ENCODE peak calls at places on chromosomes 12 and 14, in six cellular contexts. One of them, this sample, is unnamed.

GRCh38 chr12:12714276-12715001 is 2.7 kb upstream of the CDKN1B start:
- DNase-seq in Daoy: no peak
- DNase-seq in lung: no peak
- DNase-seq in suprapubic skin: no peak
- DNase-seq in naive thymus-derived CD4-positive, alpha-beta T cell: peak
- DNase-seq in ACHN: peak
- DNase-seq in this sample: no peak

GRCh38 chr12:106051853-106052531 is 86.8 kb downstream of the NUAK1 start:
- DNase-seq in Daoy: peak
- DNase-seq in lung: no peak
- DNase-seq in suprapubic skin: no peak
- DNase-seq in naive thymus-derived CD4-positive, alpha-beta T cell: no peak
- DNase-seq in ACHN: no peak
- DNase-seq in this sample: no peak

GRCh38 chr12:12915654-12916053 is 24.3 kb downstream of the GPRC5A start:
- DNase-seq in Daoy: no peak
- DNase-seq in lung: no peak
- DNase-seq in suprapubic skin: no peak
- DNase-seq in naive thymus-derived CD4-positive, alpha-beta T cell: no peak
- DNase-seq in ACHN: no peak
- DNase-seq in this sample: no peak

GRCh38 chr12:124456652-124457152 is 110.7 kb downstream of the NCOR2 start:
- DNase-seq in Daoy: no peak
- DNase-seq in lung: peak
- DNase-seq in suprapubic skin: no peak
- DNase-seq in naive thymus-derived CD4-positive, alpha-beta T cell: peak
- DNase-seq in ACHN: no peak
- DNase-seq in this sample: no peak

GRCh38 chr12:99439399-99439798 is 208.2 kb upstream of the GARIN6 start:
- DNase-seq in Daoy: no peak
- DNase-seq in lung: no peak
- DNase-seq in suprapubic skin: no peak
- DNase-seq in naive thymus-derived CD4-positive, alpha-beta T cell: no peak
- DNase-seq in ACHN: no peak
- DNase-seq in this sample: no peak

GRCh38 chr12:15581006-15581405 is 208.2 kb downstream of the EPS8 start:
- DNase-seq in Daoy: no peak
- DNase-seq in lung: no peak
- DNase-seq in suprapubic skin: no peak
- DNase-seq in naive thymus-derived CD4-positive, alpha-beta T cell: no peak
- DNase-seq in ACHN: no peak
- DNase-seq in this sample: no peak

GRCh38 chr12:30822385-30823139 is 67.8 kb upstream of the CAPRIN2 start:
- DNase-seq in Daoy: peak
- DNase-seq in lung: peak
- DNase-seq in suprapubic skin: peak
- DNase-seq in naive thymus-derived CD4-positive, alpha-beta T cell: peak
- DNase-seq in ACHN: no peak
- DNase-seq in this sample: no peak

GRCh38 chr12:112107728-112108447 is 695 bp downstream of the NAA25 start:
- DNase-seq in Daoy: peak
- DNase-seq in lung: peak
- DNase-seq in suprapubic skin: peak
- DNase-seq in naive thymus-derived CD4-positive, alpha-beta T cell: peak
- DNase-seq in ACHN: peak
- DNase-seq in this sample: no peak

GRCh38 chr12:48390026-48390425 is 39.3 kb upstream of the ZNF641 start:
- DNase-seq in Daoy: no peak
- DNase-seq in lung: no peak
- DNase-seq in suprapubic skin: no peak
- DNase-seq in naive thymus-derived CD4-positive, alpha-beta T cell: no peak
- DNase-seq in ACHN: no peak
- DNase-seq in this sample: no peak

GRCh38 chr12:128259556-128260070 is 7.4 kb upstream of the TMEM132C start:
- DNase-seq in Daoy: peak
- DNase-seq in lung: no peak
- DNase-seq in suprapubic skin: no peak
- DNase-seq in naive thymus-derived CD4-positive, alpha-beta T cell: no peak
- DNase-seq in ACHN: peak
- DNase-seq in this sample: peak

GRCh38 chr12:88469136-88469535 is 111.1 kb downstream of the KITLG start:
- DNase-seq in Daoy: no peak
- DNase-seq in lung: no peak
- DNase-seq in suprapubic skin: no peak
- DNase-seq in naive thymus-derived CD4-positive, alpha-beta T cell: no peak
- DNase-seq in ACHN: no peak
- DNase-seq in this sample: no peak

GRCh38 chr12:3366451-3367155 is 124.4 kb upstream of the PRMT8 start:
- DNase-seq in Daoy: no peak
- DNase-seq in lung: no peak
- DNase-seq in suprapubic skin: no peak
- DNase-seq in naive thymus-derived CD4-positive, alpha-beta T cell: no peak
- DNase-seq in ACHN: no peak
- DNase-seq in this sample: no peak

GRCh38 chr12:52585951-52586350 is 12.3 kb upstream of the KRT74 start:
- DNase-seq in Daoy: no peak
- DNase-seq in lung: no peak
- DNase-seq in suprapubic skin: no peak
- DNase-seq in naive thymus-derived CD4-positive, alpha-beta T cell: peak
- DNase-seq in ACHN: no peak
- DNase-seq in this sample: no peak

GRCh38 chr12:65696227-65696626 is 128.1 kb upstream of the HMGA2 start:
- DNase-seq in Daoy: peak
- DNase-seq in lung: no peak
- DNase-seq in suprapubic skin: no peak
- DNase-seq in naive thymus-derived CD4-positive, alpha-beta T cell: no peak
- DNase-seq in ACHN: peak
- DNase-seq in this sample: no peak

GRCh38 chr14:64940336-64940910 is 2.1 kb downstream of the GPX2 start:
- DNase-seq in Daoy: no peak
- DNase-seq in lung: no peak
- DNase-seq in suprapubic skin: no peak
- DNase-seq in naive thymus-derived CD4-positive, alpha-beta T cell: no peak
- DNase-seq in ACHN: no peak
- DNase-seq in this sample: no peak

GRCh38 chr14:106681161-106681955 is 1155.0 kb downstream of the TMEM121 start:
- DNase-seq in Daoy: peak
- DNase-seq in lung: no peak
- DNase-seq in suprapubic skin: no peak
- DNase-seq in naive thymus-derived CD4-positive, alpha-beta T cell: no peak
- DNase-seq in ACHN: no peak
- DNase-seq in this sample: no peak

GRCh38 chr12:69150796-69151127 is 88.6 kb upstream of the CPSF6 start:
- DNase-seq in Daoy: no peak
- DNase-seq in lung: no peak
- DNase-seq in suprapubic skin: no peak
- DNase-seq in naive thymus-derived CD4-positive, alpha-beta T cell: no peak
- DNase-seq in ACHN: no peak
- DNase-seq in this sample: no peak

GRCh38 chr12:109530301-109530685 is 43.0 kb downstream of the MMAB start:
- DNase-seq in Daoy: no peak
- DNase-seq in lung: no peak
- DNase-seq in suprapubic skin: no peak
- DNase-seq in naive thymus-derived CD4-positive, alpha-beta T cell: no peak
- DNase-seq in ACHN: no peak
- DNase-seq in this sample: no peak

GRCh38 chr14:72776701-72777255 is 117.1 kb downstream of the DPF3 start:
- DNase-seq in Daoy: no peak
- DNase-seq in lung: peak
- DNase-seq in suprapubic skin: no peak
- DNase-seq in naive thymus-derived CD4-positive, alpha-beta T cell: no peak
- DNase-seq in ACHN: no peak
- DNase-seq in this sample: no peak

GRCh38 chr12:4271433-4272013 is 2.0 kb upstream of the CCND2 start:
- DNase-seq in Daoy: peak
- DNase-seq in lung: no peak
- DNase-seq in suprapubic skin: peak
- DNase-seq in naive thymus-derived CD4-positive, alpha-beta T cell: no peak
- DNase-seq in ACHN: no peak
- DNase-seq in this sample: no peak

GRCh38 chr12:69679119-69679518 is 20.0 kb downstream of the BEST3 start:
- DNase-seq in Daoy: no peak
- DNase-seq in lung: no peak
- DNase-seq in suprapubic skin: no peak
- DNase-seq in naive thymus-derived CD4-positive, alpha-beta T cell: no peak
- DNase-seq in ACHN: no peak
- DNase-seq in this sample: no peak

GRCh38 chr12:51869931-51870330 is 18.0 kb upstream of the ANKRD33 start:
- DNase-seq in Daoy: no peak
- DNase-seq in lung: no peak
- DNase-seq in suprapubic skin: no peak
- DNase-seq in naive thymus-derived CD4-positive, alpha-beta T cell: no peak
- DNase-seq in ACHN: no peak
- DNase-seq in this sample: no peak

GRCh38 chr12:55732288-55732687 is 3.5 kb upstream of the CD63 start:
- DNase-seq in Daoy: no peak
- DNase-seq in lung: no peak
- DNase-seq in suprapubic skin: no peak
- DNase-seq in naive thymus-derived CD4-positive, alpha-beta T cell: no peak
- DNase-seq in ACHN: no peak
- DNase-seq in this sample: no peak

GRCh38 chr14:22070119-22070982 is 396.7 kb upstream of the OR4E1 start:
- DNase-seq in Daoy: peak
- DNase-seq in lung: no peak
- DNase-seq in suprapubic skin: no peak
- DNase-seq in naive thymus-derived CD4-positive, alpha-beta T cell: peak
- DNase-seq in ACHN: no peak
- DNase-seq in this sample: no peak

GRCh38 chr14:100076133-100076532 is 10.9 kb downstream of the EVL start:
- DNase-seq in Daoy: peak
- DNase-seq in lung: no peak
- DNase-seq in suprapubic skin: no peak
- DNase-seq in naive thymus-derived CD4-positive, alpha-beta T cell: peak
- DNase-seq in ACHN: peak
- DNase-seq in this sample: peak

GRCh38 chr12:12010277-12011031 is 60.3 kb upstream of the BCL2L14 start:
- DNase-seq in Daoy: peak
- DNase-seq in lung: peak
- DNase-seq in suprapubic skin: no peak
- DNase-seq in naive thymus-derived CD4-positive, alpha-beta T cell: peak
- DNase-seq in ACHN: peak
- DNase-seq in this sample: peak

GRCh38 chr14:56268039-56268438 is 149.8 kb downstream of the PELI2 start:
- DNase-seq in Daoy: no peak
- DNase-seq in lung: no peak
- DNase-seq in suprapubic skin: no peak
- DNase-seq in naive thymus-derived CD4-positive, alpha-beta T cell: no peak
- DNase-seq in ACHN: no peak
- DNase-seq in this sample: no peak

GRCh38 chr12:92208613-92209121 is 63.0 kb upstream of the BTG1 start:
- DNase-seq in Daoy: peak
- DNase-seq in lung: no peak
- DNase-seq in suprapubic skin: no peak
- DNase-seq in naive thymus-derived CD4-positive, alpha-beta T cell: peak
- DNase-seq in ACHN: no peak
- DNase-seq in this sample: no peak

GRCh38 chr14:93657875-93658274 is 130.4 kb downstream of the PRIMA1 start:
- DNase-seq in Daoy: no peak
- DNase-seq in lung: no peak
- DNase-seq in suprapubic skin: no peak
- DNase-seq in naive thymus-derived CD4-positive, alpha-beta T cell: no peak
- DNase-seq in ACHN: no peak
- DNase-seq in this sample: no peak

GRCh38 chr12:58889557-58889956 is 30.7 kb downstream of the LRIG3 start:
- DNase-seq in Daoy: no peak
- DNase-seq in lung: no peak
- DNase-seq in suprapubic skin: no peak
- DNase-seq in naive thymus-derived CD4-positive, alpha-beta T cell: no peak
- DNase-seq in ACHN: no peak
- DNase-seq in this sample: no peak

GRCh38 chr12:5487971-5488955 is 56.4 kb downstream of the NTF3 start:
- DNase-seq in Daoy: peak
- DNase-seq in lung: no peak
- DNase-seq in suprapubic skin: no peak
- DNase-seq in naive thymus-derived CD4-positive, alpha-beta T cell: no peak
- DNase-seq in ACHN: no peak
- DNase-seq in this sample: peak

GRCh38 chr12:71041481-71041880 is 116.3 kb downstream of the TSPAN8 start:
- DNase-seq in Daoy: no peak
- DNase-seq in lung: no peak
- DNase-seq in suprapubic skin: no peak
- DNase-seq in naive thymus-derived CD4-positive, alpha-beta T cell: no peak
- DNase-seq in ACHN: no peak
- DNase-seq in this sample: no peak

GRCh38 chr12:2999265-2999841 is 40.2 kb downstream of the TEAD4 start:
- DNase-seq in Daoy: no peak
- DNase-seq in lung: no peak
- DNase-seq in suprapubic skin: no peak
- DNase-seq in naive thymus-derived CD4-positive, alpha-beta T cell: no peak
- DNase-seq in ACHN: no peak
- DNase-seq in this sample: no peak